ENCODE peak calls at places on chromosome 9, in five cellular contexts. L, B, X, R and P are unnamed samples.
A peak's percentile ranks its signal among the peaks of the same experiment; 100 is the strongest.

GRCh38 chr9:71897573-71897972 is 13.4 kb downstream of the ABHD17B start:
- DNase-seq in L (no peak), B (no peak), X (no peak), R (no peak), P (no peak)

GRCh38 chr9:27395484-27395921 is 98.6 kb upstream of the EQTN start:
- DNase-seq in L (no peak), B (no peak), X (no peak), R (no peak), P (no peak)

GRCh38 chr9:37582548-37583157 is 6.5 kb upstream of the FBXO10 start:
- DNase-seq in L (no peak), B (no peak), X (no peak), R (no peak), P (no peak)

GRCh38 chr9:3525836-3526165 is at the start of gene RFX3:
- DNase-seq in L (peak; percentile 91), B (peak; percentile 88), X (peak; percentile 89), R (peak; percentile 88), P (peak; percentile 63)

GRCh38 chr9:91949946-91950664 is at the start of gene ROR2:
- DNase-seq in L (peak; percentile 74), B (peak; percentile 86), X (peak; percentile 70), R (peak; percentile 53), P (no peak)

GRCh38 chr9:111952559-111952958 is 55.9 kb downstream of the UGCG start:
- DNase-seq in L (no peak), B (no peak), X (no peak), R (no peak), P (peak; percentile 33)

GRCh38 chr9:71146511-71146910 is 25.1 kb upstream of the TRPM3 start:
- DNase-seq in L (no peak), B (no peak), X (no peak), R (no peak), P (no peak)

GRCh38 chr9:119370816-119371215 is 1.6 kb upstream of the BRINP1 start:
- DNase-seq in L (no peak), B (peak; percentile 30), X (no peak), R (peak; percentile 18), P (peak; percentile 49)

GRCh38 chr9:134048582-134048968 is 19.3 kb downstream of the BRD3 start:
- DNase-seq in L (no peak), B (no peak), X (no peak), R (no peak), P (no peak)

GRCh38 chr9:93675336-93676150 is 99.2 kb downstream of the PHF2 start:
- DNase-seq in L (peak; percentile 10), B (no peak), X (peak; percentile 45), R (peak; percentile 7), P (no peak)

GRCh38 chr9:34374905-34375552 is 1.7 kb downstream of the MYORG start:
- DNase-seq in L (no peak), B (no peak), X (no peak), R (peak; percentile 86), P (no peak)

GRCh38 chr9:95268681-95269080 is 48.8 kb downstream of the FANCC start:
- DNase-seq in L (no peak), B (peak; percentile 73), X (no peak), R (peak; percentile 76), P (no peak)

GRCh38 chr9:33619666-33620404 is 95.8 kb downstream of the ANKRD18B start:
- DNase-seq in L (no peak), B (no peak), X (no peak), R (no peak), P (no peak)

GRCh38 chr9:133952598-133953550 is 39.2 kb downstream of the VAV2 start:
- DNase-seq in L (no peak), B (no peak), X (no peak), R (no peak), P (no peak)

GRCh38 chr9:92671323-92671722 is 1.4 kb upstream of the IPPK start:
- DNase-seq in L (no peak), B (peak; percentile 36), X (peak; percentile 50), R (no peak), P (peak; percentile 63)

GRCh38 chr9:132488611-132489010 is 78.6 kb downstream of the CFAP77 start:
- DNase-seq in L (no peak), B (no peak), X (no peak), R (no peak), P (no peak)

GRCh38 chr9:37574241-37574721 is 1.9 kb downstream of the FBXO10 start:
- DNase-seq in L (no peak), B (no peak), X (no peak), R (no peak), P (no peak)

GRCh38 chr9:110351009-110351467 is 13.4 kb upstream of the TXNDC8 start:
- DNase-seq in L (no peak), B (no peak), X (no peak), R (no peak), P (peak; percentile 75)

GRCh38 chr9:16681659-16681990 is 188.8 kb downstream of the BNC2 start:
- DNase-seq in L (no peak), B (peak; percentile 22), X (no peak), R (no peak), P (no peak)

GRCh38 chr9:16675131-16675530 is 195.3 kb downstream of the BNC2 start:
- DNase-seq in L (no peak), B (no peak), X (no peak), R (no peak), P (no peak)

GRCh38 chr9:16676547-16676946 is 193.9 kb downstream of the BNC2 start:
- DNase-seq in L (no peak), B (no peak), X (no peak), R (no peak), P (no peak)

GRCh38 chr9:16679327-16679821 is 191.1 kb downstream of the BNC2 start:
- DNase-seq in L (no peak), B (no peak), X (no peak), R (no peak), P (no peak)

DNA sequence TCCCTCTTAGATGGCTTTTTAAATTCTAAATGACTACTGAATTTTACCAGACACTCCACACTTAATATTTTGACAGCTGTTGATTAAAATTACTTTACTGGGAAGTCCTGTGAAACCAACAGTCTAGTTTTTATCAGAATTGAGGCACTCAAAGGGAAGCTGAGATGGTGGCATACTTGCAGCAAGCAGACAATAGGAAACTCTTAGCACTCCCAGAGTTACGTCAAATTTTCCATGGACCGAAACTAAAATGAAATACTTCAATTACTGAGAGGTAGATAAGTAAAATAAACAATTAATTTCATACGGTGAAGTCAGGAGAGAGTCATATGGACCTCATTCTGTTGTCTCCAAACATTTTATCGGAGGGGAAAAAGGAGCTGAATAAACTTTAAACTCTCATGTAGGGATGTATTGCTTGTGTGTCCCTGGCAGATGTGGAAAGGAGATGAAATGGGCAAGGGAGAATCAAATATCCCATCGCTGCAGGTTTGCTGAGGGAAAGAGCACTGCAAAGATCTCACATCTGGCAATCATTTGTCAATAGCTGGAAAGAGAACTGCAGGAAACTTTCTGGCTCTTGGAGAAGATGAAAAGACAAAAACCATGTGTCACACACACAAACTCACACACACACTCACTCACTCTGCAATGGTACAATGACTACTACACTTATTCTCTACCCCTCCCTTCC is 189.4 kb downstream of the BNC2 start:
- DNase-seq in L (no peak), B (no peak), X (no peak), R (no peak), P (no peak)
- TF ChIP-seq POLR2A in L (no peak), B (no peak), X (no peak), R (no peak), P (no peak)

GRCh38 chr9:128999581-129000206 is 28.4 kb downstream of the SH3GLB2 start:
- DNase-seq in L (no peak), B (no peak), X (no peak), R (no peak), P (no peak)
- TF ChIP-seq POLR2A in L (no peak), B (no peak), X (no peak), R (no peak), P (no peak)

GRCh38 chr9:97803167-97804058 is 49.6 kb upstream of the FOXE1 start:
- DNase-seq in L (peak; percentile 20), B (peak; percentile 98), X (peak; percentile 83), R (peak; percentile 94), P (peak; percentile 87)
- TF ChIP-seq POLR2A in L (no peak), B (no peak), X (no peak), R (peak; percentile 21), P (peak; percentile 72)

GRCh38 chr9:135907446-135908333 is at the start of gene CAMSAP1:
- DNase-seq in L (peak; percentile 90), B (peak; percentile 88), X (peak; percentile 94), R (peak; percentile 95), P (peak; percentile 97)

GRCh38 chr9:135906291-135907005 is 898 bp downstream of the CAMSAP1 start:
- DNase-seq in L (no peak), B (no peak), X (no peak), R (peak; percentile 27), P (no peak)

GRCh38 chr9:135904121-135904520 is 3.2 kb downstream of the CAMSAP1 start:
- DNase-seq in L (no peak), B (no peak), X (no peak), R (no peak), P (no peak)

GRCh38 chr9:135907006-135907434 is 326 bp downstream of the CAMSAP1 start:
- DNase-seq in L (peak; percentile 33), B (no peak), X (no peak), R (peak; percentile 43), P (no peak)

DNA sequence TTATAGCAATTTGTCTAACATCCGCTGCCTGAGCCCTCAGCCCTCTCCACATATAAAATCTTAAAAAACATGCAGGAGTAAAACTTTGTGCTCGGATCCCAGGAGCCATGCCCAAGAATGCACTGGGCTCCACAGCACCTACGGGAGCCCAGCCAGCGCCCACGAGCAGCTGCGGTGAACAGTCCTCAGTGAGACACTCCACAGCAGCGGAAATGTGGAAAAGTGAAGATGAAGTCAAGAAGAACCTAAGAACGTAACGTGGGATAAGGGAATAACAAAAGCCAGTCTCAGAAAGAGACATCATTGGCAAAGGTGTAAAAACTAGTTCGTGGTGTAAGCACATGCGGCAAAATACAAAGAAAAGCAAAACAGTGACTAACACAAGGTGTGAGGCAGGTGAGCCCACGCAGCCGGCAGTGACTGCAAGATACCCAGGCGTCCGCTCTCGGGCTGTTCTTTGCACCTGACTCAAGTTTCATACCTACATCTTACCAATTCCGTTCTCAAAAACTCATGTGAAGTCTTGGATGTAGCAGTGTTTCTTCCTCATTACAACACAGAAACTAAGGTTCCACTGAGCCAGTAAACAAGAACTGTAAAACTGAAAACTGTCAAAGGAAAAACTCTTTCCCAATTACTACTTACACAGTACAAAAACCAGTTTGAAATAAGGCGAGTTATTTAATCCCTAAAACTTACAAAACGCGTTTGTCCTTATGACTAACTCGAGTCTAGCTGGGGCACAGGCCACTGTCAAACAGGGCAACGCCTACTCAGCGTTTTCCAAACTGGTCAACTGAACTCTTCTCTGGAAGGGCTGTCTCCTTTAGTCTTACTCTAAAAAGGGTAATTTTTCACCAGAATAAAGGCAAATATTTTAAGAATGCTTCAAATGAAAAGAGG is 1.7 kb downstream of the CAMSAP1 start:
- DNase-seq in L (no peak), B (no peak), X (peak; percentile 40), R (no peak), P (no peak)
- TF ChIP-seq POLR2A in L (no peak), B (no peak), X (no peak), R (no peak), P (no peak)